ENCODE peak calls at places on chromosomes 11 and 22, in six cellular contexts. Z is activated naive CD8-positive, alpha-beta T cell treated with anti-CD3 and anti-CD28 coated beads, Interleukin-2, amount 50 U/mL, for 24 hours; F is 8988T; K is RCC 7860; O is HuH-7.5; L is progenitor cell of endocrine pancreas. X is an unnamed sample.

GRCh38 chr22:18031670-18032454 is 7.5 kb upstream of the MICAL3 start:
- DNase-seq in Z (no peak), F (no peak), K (peak), O (no peak), L (no peak), X (no peak)

GRCh38 chr11:115527534-115528125 is 23.4 kb upstream of the CADM1 start:
- DNase-seq in Z (no peak), F (no peak), K (no peak), O (no peak), L (no peak), X (no peak)

GRCh38 chr22:41589260-41589600 is 410 bp downstream of the PMM1 start:
- DNase-seq in Z (no peak), F (no peak), K (no peak), O (peak), L (no peak), X (no peak)

GRCh38 chr11:103384652-103385051 is 275.4 kb downstream of the DYNC2H1 start:
- DNase-seq in Z (no peak), F (no peak), K (no peak), O (no peak), L (no peak), X (no peak)

GRCh38 chr11:88357323-88358039 is 19.9 kb upstream of the CTSC start:
- DNase-seq in Z (no peak), F (no peak), K (peak), O (no peak), L (no peak), X (no peak)

GRCh38 chr11:114151631-114152030 is 92.1 kb downstream of the ZBTB16 start:
- DNase-seq in Z (no peak), F (no peak), K (no peak), O (no peak), L (no peak), X (no peak)

GRCh38 chr11:36130401-36130800 is 158.8 kb downstream of the COMMD9 start:
- DNase-seq in Z (no peak), F (no peak), K (peak), O (no peak), L (no peak), X (no peak)

GRCh38 chr11:93784935-93785360 is 866 bp downstream of the MED17 start:
- DNase-seq in Z (peak), F (no peak), K (no peak), O (no peak), L (no peak), X (no peak)

GRCh38 chr22:20436309-20437252 is 1.0 kb downstream of the SCARF2 start:
- DNase-seq in Z (no peak), F (peak), K (no peak), O (peak), L (no peak), X (no peak)

GRCh38 chr22:32853662-32854061 is 52.2 kb downstream of the TIMP3 start:
- DNase-seq in Z (no peak), F (no peak), K (no peak), O (no peak), L (no peak), X (no peak)

GRCh38 chr11:86565787-86566186 is 106.6 kb downstream of the ME3 start:
- DNase-seq in Z (no peak), F (no peak), K (no peak), O (no peak), L (no peak), X (no peak)

GRCh38 chr11:3617990-3618389 is 23.8 kb downstream of the ART5 start:
- DNase-seq in Z (no peak), F (no peak), K (no peak), O (no peak), L (no peak), X (no peak)

GRCh38 chr11:15912825-15913224 is 443.5 kb downstream of the SOX6 start:
- DNase-seq in Z (no peak), F (no peak), K (no peak), O (no peak), L (no peak), X (no peak)

GRCh38 chr11:34565417-34566208 is 52.0 kb upstream of the ELF5 start:
- DNase-seq in Z (peak), F (peak), K (no peak), O (no peak), L (no peak), X (no peak)

GRCh38 chr22:22616636-22617035 is 27.8 kb upstream of the GGTLC2 start:
- DNase-seq in Z (no peak), F (no peak), K (no peak), O (no peak), L (no peak), X (no peak)

GRCh38 chr22:30754521-30754920 is 59.8 kb downstream of the OSBP2 start:
- DNase-seq in Z (no peak), F (no peak), K (no peak), O (no peak), L (no peak), X (no peak)

GRCh38 chr11:60946601-60947265 is 5.2 kb downstream of the SLC15A3 start:
- DNase-seq in Z (no peak), F (no peak), K (no peak), O (no peak), L (no peak), X (no peak)

GRCh38 chr11:22792497-22792896 is 37.1 kb downstream of the SVIP start:
- DNase-seq in Z (no peak), F (no peak), K (peak), O (no peak), L (no peak), X (no peak)

GRCh38 chr11:129368889-129369672 is 6.6 kb upstream of the BARX2 start:
- DNase-seq in Z (no peak), F (no peak), K (no peak), O (no peak), L (no peak), X (no peak)

GRCh38 chr22:33697640-33698039 is 222.6 kb downstream of the LARGE1 start:
- DNase-seq in Z (no peak), F (no peak), K (no peak), O (no peak), L (no peak), X (no peak)

GRCh38 chr11:64743591-64744543 is at the start of gene RASGRP2:
- DNase-seq in Z (peak), F (peak), K (no peak), O (peak), L (no peak), X (peak)

GRCh38 chr11:60570970-60571369 is 55.8 kb downstream of the MS4A13 start:
- DNase-seq in Z (no peak), F (no peak), K (no peak), O (no peak), L (no peak), X (no peak)

GRCh38 chr22:25696763-25697710 is 45.0 kb upstream of the MYO18B start:
- DNase-seq in Z (no peak), F (no peak), K (no peak), O (no peak), L (no peak), X (no peak)

GRCh38 chr11:96782632-96783031 is 392.8 kb downstream of the JRKL start:
- DNase-seq in Z (no peak), F (no peak), K (no peak), O (no peak), L (no peak), X (no peak)